ENCODE peak calls at places on chromosomes 12 and 14, in five cellular contexts. S is transverse colon; X is pulmonary artery endothelial cell; O is fibroblast of lung; A is naive thymus-derived CD8-positive, alpha-beta T cell. R is an unnamed sample.

GRCh38 chr14:56608682-56609081 is 29.1 kb downstream of the TMEM260 start:
- DNase-seq in X (no peak), S (no peak), A (no peak), O (peak), R (no peak)

GRCh38 chr14:93734086-93734822 is 54.0 kb downstream of the PRIMA1 start:
- DNase-seq in O (no peak), A (no peak), X (no peak), S (no peak), R (no peak)

GRCh38 chr14:102910442-102910841 is 12.0 kb upstream of the AMN start:
- DNase-seq in O (no peak), A (no peak), X (no peak), S (no peak), R (no peak)

GRCh38 chr14:24895243-24895583 is 154.7 kb downstream of the STXBP6 start:
- DNase-seq in O (no peak), S (no peak), A (no peak), X (no peak), R (no peak)

GRCh38 chr14:57982802-57983201 is 116.9 kb upstream of the SLC35F4 start:
- DNase-seq in O (no peak), S (no peak), A (no peak), X (no peak), R (no peak)

GRCh38 chr14:55111122-55111705 is 17.8 kb upstream of the LGALS3 start:
- DNase-seq in X (no peak), A (no peak), S (peak), O (no peak), R (no peak)

GRCh38 chr12:57104292-57104910 is 6.8 kb downstream of the STAT6 start:
- DNase-seq in O (no peak), X (no peak), S (no peak), A (no peak), R (no peak)

GRCh38 chr12:8033153-8034044 is 883 bp downstream of the FOXJ2 start:
- DNase-seq in A (peak), O (peak), X (no peak), S (peak), R (peak)

GRCh38 chr12:106113042-106113441 is 25.7 kb downstream of the NUAK1 start:
- DNase-seq in O (no peak), A (no peak), S (no peak), X (no peak), R (peak)

GRCh38 chr14:65333926-65334687 is 78.4 kb upstream of the FUT8 start:
- DNase-seq in X (no peak), S (peak), O (peak), A (no peak), R (peak)

GRCh38 chr12:50246873-50247612 is 36.3 kb downstream of the LIMA1 start:
- DNase-seq in O (peak), X (peak), A (no peak), S (peak), R (peak)

GRCh38 chr12:80892597-80893445 is 44.9 kb downstream of the LIN7A start:
- DNase-seq in S (no peak), X (no peak), A (no peak), O (no peak), R (no peak)

GRCh38 chr14:92105845-92106094 is 612 bp downstream of the ATXN3 start:
- DNase-seq in O (peak), S (peak), X (no peak), A (no peak), R (no peak)

GRCh38 chr14:63563370-63564026 is 20.3 kb upstream of the PPP2R5E start:
- DNase-seq in A (no peak), S (no peak), X (peak), O (no peak), R (peak)

GRCh38 chr14:45361727-45362126 is 108.7 kb upstream of the MIS18BP1 start:
- DNase-seq in X (no peak), A (no peak), O (no peak), S (no peak), R (no peak)

GRCh38 chr12:52221912-52222457 is 11.1 kb upstream of the KRT7 start:
- DNase-seq in A (no peak), O (no peak), X (no peak), S (peak), R (no peak)

GRCh38 chr14:20179880-20180279 is 10.8 kb upstream of the OR11G2 start:
- DNase-seq in X (no peak), O (no peak), A (no peak), S (no peak), R (no peak)

GRCh38 chr12:83161451-83161850 is 474.7 kb downstream of the TMTC2 start:
- DNase-seq in A (no peak), O (no peak), X (no peak), S (no peak), R (no peak)

GRCh38 chr12:109531411-109531810 is 41.9 kb downstream of the MMAB start:
- DNase-seq in O (no peak), S (no peak), A (no peak), X (no peak), R (peak)

GRCh38 chr12:119631930-119632678 is 35.8 kb upstream of the PRKAB1 start:
- DNase-seq in A (no peak), X (no peak), S (no peak), O (no peak), R (no peak)

GRCh38 chr12:92440072-92440471 is 262.7 kb upstream of the PLEKHG7 start:
- DNase-seq in S (no peak), X (no peak), A (no peak), O (no peak), R (no peak)

GRCh38 chr14:105095236-105095805 is 30.1 kb upstream of the GPR132 start:
- DNase-seq in O (no peak), X (no peak), A (no peak), S (no peak), R (no peak)

GRCh38 chr14:103260629-103261124 is 73.4 kb upstream of the EIF5 start:
- DNase-seq in O (peak), X (peak), S (peak), A (no peak), R (peak)

GRCh38 chr12:19082365-19082911 is 47.1 kb upstream of the PLEKHA5 start:
- DNase-seq in S (no peak), O (no peak), X (no peak), A (no peak), R (no peak)